ENCODE peak calls at places on chromosomes 1 and 21, in ten cellular contexts. K is right atrium auricular region, I is dorsolateral prefrontal cortex, S is Caco-2, A is fibroblast of pulmonary artery, L is astrocyte, J is lower lobe of right lung, M is PC-9, X is GM12878, W is GM06990. C is an unnamed sample.

GRCh38 chr21:25643486-25643885 is 4.4 kb downstream of the JAM2 start:
- DNase-seq in S (no peak), K (no peak), M (no peak), X (no peak), L (no peak), A (no peak), J (no peak), W (no peak), I (no peak), C (no peak)

GRCh38 chr1:21337931-21338567 is 47.8 kb upstream of the ECE1 start:
- DNase-seq in L (peak), W (no peak), K (peak), I (no peak), M (peak), S (no peak), J (peak), A (peak), X (no peak), C (no peak)

GRCh38 chr1:152481869-152482664 is 28.5 kb upstream of the LCE5A start:
- DNase-seq in S (no peak), J (no peak), M (no peak), L (no peak), K (no peak), W (no peak), I (no peak), X (no peak), A (no peak), C (no peak)

GRCh38 chr1:941588-942383 is 17.3 kb downstream of the NOC2L start:
- DNase-seq in L (peak), J (peak), W (no peak), M (no peak), I (no peak), A (peak), K (peak), X (no peak), S (peak), C (no peak)

GRCh38 chr1:201214886-201215285 is 24.3 kb downstream of the IGFN1 start:
- DNase-seq in K (no peak), I (no peak), J (no peak), S (peak), A (no peak), M (no peak), W (no peak), X (no peak), L (no peak), C (no peak)

GRCh38 chr1:164613176-164613575 is 54.2 kb downstream of the PBX1 start:
- DNase-seq in W (no peak), A (peak), X (no peak), I (no peak), K (no peak), S (no peak), J (no peak), L (peak), M (peak), C (no peak)

GRCh38 chr1:19009882-19010321 is 53.4 kb upstream of the IFFO2 start:
- DNase-seq in I (no peak), A (peak), X (no peak), J (no peak), W (no peak), K (no peak), L (peak), M (peak), S (peak), C (no peak)

GRCh38 chr1:153122831-153123421 is 9.6 kb upstream of the SPRR2F start:
- DNase-seq in W (peak), K (no peak), X (peak), S (peak), I (no peak), L (no peak), M (peak), A (no peak), J (no peak), C (no peak)

GRCh38 chr1:112515311-112516009 is 6.7 kb downstream of the WNT2B start:
- DNase-seq in A (peak), K (no peak), I (no peak), J (no peak), S (no peak), X (no peak), L (peak), W (no peak), M (no peak), C (no peak)

GRCh38 chr1:119144813-119145212 is 4.4 kb upstream of the WARS2 start:
- DNase-seq in S (no peak), J (no peak), M (no peak), X (no peak), W (no peak), L (no peak), I (no peak), K (no peak), A (no peak), C (no peak)

GRCh38 chr1:29180497-29181412 is 945 bp downstream of the SRSF4 start:
- DNase-seq in W (no peak), S (no peak), I (no peak), K (peak), X (no peak), M (no peak), J (no peak), L (peak), A (peak), C (peak)

GRCh38 chr1:107496002-107496401 is 355.2 kb downstream of the NTNG1 start:
- DNase-seq in S (no peak), M (no peak), L (no peak), I (no peak), A (no peak), K (no peak), J (no peak), W (no peak), X (no peak), C (no peak)

GRCh38 chr1:111570781-111571181 is 48.8 kb upstream of the RAP1A start:
- DNase-seq in L (no peak), W (no peak), J (no peak), A (no peak), K (no peak), S (no peak), M (no peak), X (no peak), I (no peak), C (peak)

DNA sequence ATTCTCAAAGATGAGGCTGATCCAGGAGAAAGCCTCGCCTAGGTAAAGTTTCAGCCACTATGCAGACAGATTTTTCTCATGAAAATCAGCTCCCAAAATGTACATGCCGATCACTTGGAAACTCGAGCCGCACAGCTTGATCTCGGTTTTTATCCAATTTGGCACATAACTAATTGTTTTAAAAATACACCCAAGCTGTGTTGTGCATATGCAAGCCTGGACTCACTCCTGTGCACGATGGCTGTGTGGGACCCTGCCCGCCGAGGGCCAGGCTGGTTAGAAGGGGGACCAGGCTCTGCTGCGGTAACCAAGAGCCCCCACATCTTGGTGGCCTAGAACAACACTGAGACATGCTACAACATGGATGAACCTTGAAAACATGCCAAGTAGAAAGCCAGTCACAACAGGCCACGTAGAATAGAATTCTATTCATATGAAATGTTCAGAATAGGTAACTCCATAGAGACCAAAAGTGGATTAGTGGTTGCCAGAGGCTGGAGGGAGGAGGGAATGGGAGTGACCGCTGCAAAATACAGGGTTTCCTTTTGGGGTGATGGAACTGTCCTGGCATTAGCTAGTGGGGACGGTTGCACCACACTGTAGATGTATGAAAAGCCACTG is 16.1 kb upstream of the LDLRAP1 start:
- DNase-seq in X (no peak), A (no peak), J (no peak), L (no peak), M (no peak), K (no peak), I (no peak), W (no peak), S (no peak), C (no peak)
- TF ChIP-seq CTCF in X (no peak), A (no peak), J (no peak), L (no peak), M (no peak), K (no peak), I (no peak), W (no peak), S (no peak), C (no peak)

DNA sequence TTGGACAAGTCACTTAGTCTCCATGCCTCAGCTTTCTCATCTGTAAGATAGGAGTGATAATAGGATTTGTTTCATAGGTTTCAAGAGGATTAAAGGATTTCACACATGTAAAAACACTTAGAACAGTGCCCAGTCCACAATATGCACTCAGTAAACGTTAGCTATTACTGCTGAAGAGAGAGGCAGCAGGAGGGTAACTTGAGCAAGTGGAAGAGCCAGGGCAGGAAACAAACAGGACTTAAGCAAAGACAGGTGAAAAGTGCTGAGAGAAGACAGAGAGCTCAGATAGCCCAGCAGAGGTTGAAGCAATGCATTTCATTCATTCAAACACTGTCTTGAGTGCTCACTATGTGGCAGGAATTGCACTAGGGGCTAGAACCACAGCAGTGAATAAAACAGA is 21.1 kb upstream of the H3-3A start:
- DNase-seq in W (no peak), S (no peak), J (no peak), A (no peak), I (no peak), M (no peak), K (no peak), L (no peak), X (no peak), C (no peak)
- H3K4me3 ChIP-seq in W (no peak), S (no peak), J (no peak), A (no peak), I (no peak), M (no peak), K (no peak), L (no peak), X (no peak), C (no peak)

GRCh38 chr1:214344897-214345296 is 63.9 kb downstream of the SMYD2 start:
- DNase-seq in I (no peak), K (no peak), S (no peak), W (no peak), L (no peak), X (no peak), A (no peak), J (no peak), M (no peak), C (no peak)

GRCh38 chr1:214338212-214338611 is 57.3 kb downstream of the SMYD2 start:
- DNase-seq in J (no peak), M (no peak), W (no peak), L (no peak), K (no peak), X (no peak), I (no peak), S (no peak), A (no peak), C (no peak)

GRCh38 chr1:214341459-214341858 is 60.5 kb downstream of the SMYD2 start:
- DNase-seq in I (no peak), M (no peak), J (no peak), X (no peak), L (no peak), K (no peak), W (no peak), A (no peak), S (no peak), C (no peak)

GRCh38 chr1:214337536-214337935 is 56.6 kb downstream of the SMYD2 start:
- DNase-seq in I (no peak), M (no peak), W (no peak), X (no peak), J (no peak), K (no peak), A (peak), S (no peak), L (peak), C (no peak)

GRCh38 chr1:214341918-214342317 is 61.0 kb downstream of the SMYD2 start:
- DNase-seq in S (no peak), K (no peak), L (no peak), J (no peak), W (no peak), A (peak), M (no peak), I (no peak), X (no peak), C (no peak)
- TF ChIP-seq CTCF in S (no peak), K (no peak), L (no peak), J (no peak), W (no peak), A (peak), M (no peak), I (no peak), X (no peak), C (no peak)

GRCh38 chr1:205837380-205837970 is 12.5 kb downstream of the PM20D1 start:
- DNase-seq in I (peak), L (no peak), K (no peak), J (no peak), S (no peak), X (no peak), W (no peak), A (no peak), M (no peak), C (no peak)

GRCh38 chr1:205842177-205842576 is 7.8 kb downstream of the PM20D1 start:
- DNase-seq in K (no peak), M (no peak), L (no peak), S (no peak), J (no peak), A (no peak), I (no peak), W (no peak), X (no peak), C (no peak)

GRCh38 chr1:205840524-205840923 is 9.4 kb downstream of the PM20D1 start:
- DNase-seq in S (no peak), A (no peak), M (no peak), X (no peak), I (no peak), K (no peak), J (no peak), L (no peak), W (no peak), C (no peak)

GRCh38 chr1:205843031-205843859 is 6.7 kb downstream of the PM20D1 start:
- DNase-seq in W (no peak), K (no peak), X (no peak), A (no peak), J (no peak), S (no peak), M (no peak), L (no peak), I (no peak), C (no peak)
- H3K4me3 ChIP-seq in W (no peak), K (no peak), X (no peak), A (no peak), J (no peak), S (no peak), M (no peak), L (no peak), I (no peak), C (no peak)

GRCh38 chr1:69510026-69510425 is 57.7 kb upstream of the LRRC7 start:
- DNase-seq in W (no peak), I (no peak), A (no peak), K (no peak), J (no peak), M (no peak), S (no peak), X (no peak), L (no peak), C (no peak)

GRCh38 chr1:69504730-69505252 is 62.9 kb upstream of the LRRC7 start:
- DNase-seq in S (no peak), J (no peak), L (no peak), A (no peak), K (no peak), M (no peak), I (no peak), X (no peak), W (no peak), C (no peak)

GRCh38 chr1:69511426-69512192 is 56.1 kb upstream of the LRRC7 start:
- DNase-seq in L (no peak), I (no peak), K (no peak), W (no peak), S (no peak), J (no peak), M (no peak), A (no peak), X (no peak), C (no peak)

GRCh38 chr1:69506721-69507120 is 61.0 kb upstream of the LRRC7 start:
- DNase-seq in L (no peak), M (no peak), A (no peak), S (no peak), K (no peak), W (no peak), I (no peak), X (no peak), J (no peak), C (no peak)

DNA sequence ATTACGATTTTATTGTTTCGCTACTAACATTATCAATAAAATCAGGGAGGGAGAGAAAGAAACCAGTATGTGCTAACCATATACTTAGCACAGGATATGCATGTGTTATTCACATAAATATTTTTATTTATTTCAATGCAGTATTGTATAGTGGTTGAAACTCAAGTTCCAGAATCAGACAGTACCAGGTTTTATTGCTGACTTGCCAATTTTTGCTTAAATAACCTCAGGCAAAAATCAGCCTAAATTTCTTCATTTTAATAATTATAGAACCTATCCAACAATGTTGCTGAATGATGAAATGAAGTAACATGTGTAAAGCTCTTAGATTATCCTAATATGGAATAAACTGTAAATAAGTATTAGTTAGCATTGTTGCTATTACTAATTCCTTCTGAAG is 61.4 kb upstream of the LRRC7 start:
- DNase-seq in L (no peak), M (no peak), I (no peak), X (no peak), J (no peak), K (no peak), A (no peak), S (no peak), W (no peak), C (no peak)
- TF ChIP-seq CTCF in L (no peak), M (no peak), I (no peak), X (no peak), J (no peak), K (no peak), A (no peak), S (no peak), W (no peak), C (no peak)

DNA sequence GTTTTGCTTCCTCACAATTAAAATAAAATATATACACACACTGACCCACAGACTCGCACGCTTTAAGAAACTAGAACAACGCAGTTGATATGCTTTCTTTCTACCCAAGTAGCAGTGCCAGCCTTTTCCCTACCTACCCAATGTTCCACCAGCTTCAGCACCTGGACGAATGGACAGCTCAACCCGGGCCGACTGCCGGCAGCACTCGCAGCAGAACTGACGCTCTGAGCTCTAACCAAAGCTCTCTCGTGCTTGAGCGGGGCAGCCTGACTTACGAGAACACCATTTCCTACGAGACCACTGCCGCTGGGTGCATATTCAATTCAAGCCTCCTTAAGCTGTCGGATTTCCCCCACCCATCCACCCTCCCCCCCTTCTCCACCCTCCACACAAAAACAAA is 127.4 kb upstream of the DPYD start:
- DNase-seq in X (no peak), A (peak), S (peak), K (peak), W (no peak), L (peak), M (peak), J (peak), I (peak), C (no peak)
- H3K4me3 ChIP-seq in X (no peak), A (peak), S (no peak), K (peak), W (no peak), L (peak), M (no peak), J (no peak), I (peak), C (no peak)

GRCh38 chr1:180614746-180615145 is 17.1 kb upstream of the XPR1 start:
- DNase-seq in A (no peak), I (no peak), J (no peak), X (no peak), L (peak), W (no peak), K (no peak), S (no peak), M (no peak), C (no peak)

GRCh38 chr1:180615493-180616290 is 16.1 kb upstream of the XPR1 start:
- DNase-seq in X (no peak), W (no peak), M (no peak), J (no peak), I (no peak), L (no peak), A (no peak), K (no peak), S (no peak), C (no peak)

GRCh38 chr1:180622658-180623508 is 8.9 kb upstream of the XPR1 start:
- DNase-seq in J (no peak), M (no peak), S (no peak), I (no peak), X (no peak), K (no peak), L (no peak), A (no peak), W (no peak), C (no peak)

GRCh38 chr1:180616441-180616840 is 15.4 kb upstream of the XPR1 start:
- DNase-seq in L (peak), K (no peak), M (no peak), A (no peak), X (no peak), S (no peak), I (no peak), J (no peak), W (no peak), C (no peak)

DNA sequence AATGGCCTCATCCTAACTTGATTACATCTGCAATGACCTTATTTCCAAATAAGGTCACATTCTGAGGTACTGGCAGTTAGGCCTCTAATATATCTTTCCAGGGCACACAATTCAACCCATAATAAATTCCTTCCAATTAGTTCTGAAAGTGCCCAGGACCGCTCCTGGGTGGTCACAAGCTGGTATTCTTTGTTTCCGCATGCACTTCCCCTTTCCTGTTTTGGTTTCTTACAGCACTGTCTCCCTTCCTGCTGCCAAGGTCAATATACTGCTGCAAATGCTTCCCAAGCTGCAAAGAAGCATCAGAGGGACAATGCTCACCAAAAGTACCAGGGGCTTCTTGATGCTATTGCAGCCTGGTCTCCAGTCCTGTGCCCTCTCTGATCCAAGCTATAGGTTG is 14.1 kb upstream of the XPR1 start:
- DNase-seq in I (no peak), J (no peak), W (no peak), K (no peak), M (no peak), L (no peak), A (no peak), X (no peak), S (no peak), C (no peak)
- TF ChIP-seq CTCF in I (no peak), J (no peak), W (no peak), K (no peak), M (no peak), L (no peak), A (no peak), X (no peak), S (no peak), C (no peak)

GRCh38 chr1:231334079-231334666 is 3.5 kb downstream of the EXOC8 start:
- DNase-seq in S (no peak), X (peak), J (no peak), A (no peak), L (no peak), W (peak), K (no peak), I (no peak), M (no peak), C (no peak)
- H3K4me3 ChIP-seq in S (no peak), X (peak), J (peak), A (peak), L (peak), W (peak), K (peak), I (peak), M (peak), C (peak)

C was measured in GM12864.